ENCODE peak calls at places on chromosome 11, in eight cellular contexts. G is lung; P is germinal center; N is ovary; T is stimulated activated CD4-positive, alpha-beta T cell treated with anti-CD3 and anti-CD28 coated beads, TNF-alpha, amount 100 ng/mL, for 4 hours; S is hypothalamus; D is NCI-H748 treated with DMSO at 0.1 percent for 48 hours; I is stimulated activated naive CD4-positive, alpha-beta T cell. A is an unnamed sample.

GRCh38 chr11:115042002-115042401 is 363.7 kb downstream of the NXPE2 start:
- DNase-seq in G (no peak), P (no peak), N (no peak), T (no peak), S (no peak), D (no peak), I (no peak), A (no peak)

GRCh38 chr11:3001496-3001895 is 9.4 kb upstream of the NAP1L4 start:
- DNase-seq in G (no peak), P (no peak), N (no peak), T (no peak), S (peak), D (no peak), I (no peak), A (no peak)

GRCh38 chr11:34570584-34570983 is 50.3 kb upstream of the EHF start:
- DNase-seq in G (no peak), P (no peak), N (no peak), T (no peak), S (no peak), D (no peak), I (no peak), A (no peak)

GRCh38 chr11:2774173-2775082 is 74.6 kb upstream of the KCNQ1OT1 start:
- DNase-seq in G (peak), P (no peak), N (no peak), T (no peak), S (no peak), D (no peak), I (no peak), A (peak)

GRCh38 chr11:19316434-19316833 is 75.7 kb upstream of the E2F8 start:
- DNase-seq in G (peak), P (no peak), N (peak), T (no peak), S (no peak), D (no peak), I (no peak), A (peak)

GRCh38 chr11:118841469-118842222 is 42.0 kb upstream of the CXCR5 start:
- DNase-seq in G (no peak), P (peak), N (no peak), T (no peak), S (no peak), D (no peak), I (no peak), A (no peak)

GRCh38 chr11:17923213-17923612 is 89.6 kb downstream of the SERGEF start:
- DNase-seq in G (no peak), P (no peak), N (no peak), T (no peak), S (no peak), D (no peak), I (no peak), A (peak)

GRCh38 chr11:78419327-78419726 is 1.7 kb upstream of the GAB2 start:
- DNase-seq in G (peak), P (no peak), N (peak), T (no peak), S (no peak), D (no peak), I (no peak), A (peak)

GRCh38 chr11:126731526-126731925 is 269.0 kb downstream of the KIRREL3 start:
- DNase-seq in G (no peak), P (no peak), N (no peak), T (no peak), S (no peak), D (no peak), I (no peak), A (no peak)

GRCh38 chr11:9002920-9003572 is 755 bp downstream of the NRIP3 start:
- DNase-seq in G (no peak), P (no peak), N (no peak), T (no peak), S (no peak), D (no peak), I (no peak), A (no peak)

GRCh38 chr11:117092951-117093590 is 5.2 kb downstream of the SIK3 start:
- DNase-seq in G (no peak), P (no peak), N (no peak), T (no peak), S (no peak), D (no peak), I (no peak), A (no peak)

GRCh38 chr11:96012086-96012824 is 88.3 kb upstream of the MTMR2 start:
- DNase-seq in G (peak), P (peak), N (no peak), T (no peak), S (peak), D (peak), I (peak), A (no peak)

GRCh38 chr11:103883291-103883690 is 153.1 kb upstream of the DDI1 start:
- DNase-seq in G (no peak), P (no peak), N (no peak), T (no peak), S (no peak), D (no peak), I (no peak), A (no peak)

GRCh38 chr11:83002047-83002446 is 69.7 kb downstream of the RAB30 start:
- DNase-seq in G (no peak), P (no peak), N (no peak), T (no peak), S (no peak), D (no peak), I (peak), A (no peak)

GRCh38 chr11:123166095-123166559 is 28.9 kb downstream of the CLMP start:
- DNase-seq in G (peak), P (peak), N (peak), T (no peak), S (peak), D (no peak), I (no peak), A (peak)

GRCh38 chr11:130882138-130882551 is 34.1 kb downstream of the SNX19 start:
- DNase-seq in G (no peak), P (no peak), N (no peak), T (no peak), S (no peak), D (no peak), I (no peak), A (no peak)

GRCh38 chr11:25065711-25066110 is 568.9 kb downstream of the LUZP2 start:
- DNase-seq in G (no peak), P (no peak), N (no peak), T (no peak), S (no peak), D (no peak), I (no peak), A (no peak)

GRCh38 chr11:71330349-71330748 is 78.0 kb upstream of the SHANK2 start:
- DNase-seq in G (no peak), P (no peak), N (no peak), T (no peak), S (no peak), D (no peak), I (no peak), A (no peak)

GRCh38 chr11:97739892-97740782 is 1280.6 kb upstream of the CNTN5 start:
- DNase-seq in G (no peak), P (no peak), N (no peak), T (no peak), S (no peak), D (peak), I (no peak), A (no peak)

GRCh38 chr11:128201801-128202200 is 385.6 kb downstream of the ETS1 start:
- DNase-seq in G (no peak), P (no peak), N (no peak), T (no peak), S (no peak), D (no peak), I (no peak), A (no peak)

GRCh38 chr11:117232911-117233409 is 489 bp downstream of the RNF214 start:
- DNase-seq in G (no peak), P (peak), N (no peak), T (no peak), S (no peak), D (no peak), I (no peak), A (peak)

GRCh38 chr11:11476971-11477645 is 124.1 kb upstream of the CSNK2A3 start:
- DNase-seq in G (no peak), P (no peak), N (no peak), T (no peak), S (no peak), D (no peak), I (no peak), A (no peak)

GRCh38 chr11:86380295-86380694 is 5.6 kb downstream of the CCDC81 start:
- DNase-seq in G (no peak), P (no peak), N (no peak), T (no peak), S (no peak), D (no peak), I (no peak), A (no peak)

A was measured in testis.